ENCODE peak calls at places on chromosomes 16 and 17, in ten cellular contexts. Q, X, K, H, S, I, G, Z, O and E are unnamed samples.

GRCh38 chr17:57870283-57870635 is 20.4 kb upstream of the MRPS23 start:
- DNase-seq in Q (no peak), X (no peak), K (no peak), H (no peak), S (no peak), I (no peak), G (peak), Z (no peak), O (no peak), E (no peak)

GRCh38 chr16:1159973-1160772 is 7.3 kb downstream of the CACNA1H start:
- DNase-seq in Q (peak), X (no peak), K (no peak), H (no peak), S (no peak), I (no peak), G (no peak), Z (peak), O (no peak), E (no peak)

GRCh38 chr17:32993977-32994376 is 2.3 kb downstream of the SPACA3 start:
- DNase-seq in Q (no peak), X (no peak), K (no peak), H (no peak), S (no peak), I (no peak), G (no peak), Z (no peak), O (no peak), E (no peak)

GRCh38 chr17:43360376-43360738 is 38.4 kb upstream of the ARL4D start:
- DNase-seq in Q (peak), X (peak), K (peak), H (no peak), S (peak), I (peak), G (no peak), Z (no peak), O (peak), E (peak)

GRCh38 chr16:83366228-83366627 is 441.6 kb upstream of the HSBP1 start:
- DNase-seq in Q (no peak), X (no peak), K (no peak), H (no peak), S (no peak), I (no peak), G (peak), Z (no peak), O (peak), E (no peak)

GRCh38 chr17:64306850-64307463 is 43.9 kb upstream of the TEX2 start:
- DNase-seq in Q (peak), X (peak), K (peak), H (no peak), S (peak), I (peak), G (peak), Z (no peak), O (peak), E (peak)

GRCh38 chr17:78734841-78735641 is 47.0 kb downstream of the CYTH1 start:
- DNase-seq in Q (no peak), X (no peak), K (no peak), H (no peak), S (no peak), I (no peak), G (no peak), Z (no peak), O (no peak), E (no peak)

GRCh38 chr17:60354223-60354622 is 37.7 kb downstream of the USP32 start:
- DNase-seq in Q (no peak), X (no peak), K (no peak), H (peak), S (no peak), I (no peak), G (peak), Z (no peak), O (peak), E (peak)

GRCh38 chr17:41101586-41102259 is at the start of gene KRTAP4-16:
- DNase-seq in Q (no peak), X (peak), K (no peak), H (no peak), S (no peak), I (no peak), G (no peak), Z (no peak), O (no peak), E (no peak)

GRCh38 chr17:29140631-29141483 is 39.3 kb downstream of the MYO18A start:
- DNase-seq in Q (no peak), X (no peak), K (peak), H (no peak), S (peak), I (peak), G (no peak), Z (no peak), O (no peak), E (no peak)

GRCh38 chr17:50918933-50919296 is 52.8 kb upstream of the TOB1 start:
- DNase-seq in Q (no peak), X (no peak), K (no peak), H (no peak), S (peak), I (no peak), G (peak), Z (peak), O (no peak), E (no peak)

GRCh38 chr16:54808890-54809289 is 121.8 kb upstream of the IRX5 start:
- DNase-seq in Q (no peak), X (no peak), K (no peak), H (no peak), S (no peak), I (no peak), G (no peak), Z (no peak), O (no peak), E (no peak)

GRCh38 chr16:57356547-57356946 is 2.0 kb upstream of the CCL22 start:
- DNase-seq in Q (no peak), X (no peak), K (no peak), H (no peak), S (peak), I (no peak), G (no peak), Z (no peak), O (no peak), E (no peak)

GRCh38 chr17:80766290-80766689 is 221.7 kb downstream of the RPTOR start:
- DNase-seq in Q (no peak), X (no peak), K (no peak), H (no peak), S (peak), I (no peak), G (no peak), Z (no peak), O (no peak), E (no peak)